ENCODE peak calls at places on chromosomes 1 and 21, in seven cellular contexts. O is B cell; F is colonic mucosa; D is choroid plexus epithelial cell; H is HCT116; G is PC-3; M is CD4-positive, alpha-beta T cell. P is an unnamed sample.

GRCh38 chr1:94660994-94661393 is 119.4 kb upstream of the F3 start:
- DNase-seq in D (no peak), G (no peak), O (no peak), F (no peak), M (no peak), H (no peak), P (no peak)

GRCh38 chr1:39933956-39934941 is 20.7 kb upstream of the MFSD2A start:
- DNase-seq in F (peak; percentile 92), G (peak; percentile 32), H (no peak), O (no peak), D (peak; percentile 98), M (no peak), P (no peak)

GRCh38 chr1:16168622-16169021 is 12.8 kb upstream of the EPHA2 start:
- DNase-seq in G (peak; percentile 27), F (no peak), H (no peak), D (no peak), O (no peak), M (no peak), P (peak; percentile 69)

GRCh38 chr1:42923367-42924248 is 35.1 kb downstream of the SLC2A1 start:
- DNase-seq in G (no peak), D (no peak), H (no peak), F (peak; percentile 23), M (no peak), O (peak; percentile 48), P (no peak)

GRCh38 chr1:155540000-155540874 is 22.4 kb downstream of the ASH1L start:
- DNase-seq in G (no peak), F (no peak), O (no peak), M (no peak), D (no peak), H (no peak), P (peak; percentile 21)

GRCh38 chr1:9500756-9501754 is 38.2 kb upstream of the SLC25A33 start:
- DNase-seq in D (no peak), G (no peak), O (no peak), H (no peak), M (no peak), F (no peak), P (no peak)

GRCh38 chr1:218371927-218372672 is 27.0 kb downstream of the TGFB2 start:
- DNase-seq in G (no peak), M (no peak), H (no peak), O (no peak), F (no peak), D (peak; percentile 91), P (no peak)

GRCh38 chr1:184424171-184424570 is 37.3 kb downstream of the C1orf21 start:
- DNase-seq in G (no peak), H (no peak), O (no peak), F (no peak), M (no peak), D (no peak), P (no peak)

GRCh38 chr1:211503542-211503941 is 11.6 kb upstream of the RD3 start:
- DNase-seq in H (no peak), M (no peak), O (no peak), G (no peak), F (no peak), D (no peak), P (no peak)

GRCh38 chr1:201156346-201156745 is 2.1 kb upstream of the TMEM9 start:
- DNase-seq in D (no peak), M (no peak), H (no peak), G (no peak), F (no peak), O (no peak), P (no peak)

GRCh38 chr1:207327994-207328393 is 6.5 kb downstream of the CD55 start:
- DNase-seq in M (no peak), F (no peak), O (no peak), G (peak; percentile 52), H (no peak), D (peak; percentile 72), P (no peak)

GRCh38 chr1:241848680-241849344 is 808 bp downstream of the EXO1 start:
- DNase-seq in M (no peak), O (no peak), D (no peak), H (no peak), G (no peak), F (no peak), P (no peak)

GRCh38 chr1:220453371-220453770 is 74.6 kb upstream of the MARK1 start:
- DNase-seq in M (no peak), H (no peak), O (no peak), G (no peak), F (no peak), D (no peak), P (no peak)

GRCh38 chr1:198656500-198656932 is 17.7 kb downstream of the PTPRC start:
- DNase-seq in O (no peak), M (peak; percentile 59), G (peak; percentile 90), D (no peak), H (no peak), F (peak; percentile 77), P (peak; percentile 84)

GRCh38 chr1:224080082-224080774 is 33.7 kb upstream of the FBXO28 start:
- DNase-seq in O (no peak), D (peak; percentile 26), H (peak; percentile 53), M (no peak), G (peak; percentile 97), F (no peak), P (no peak)

GRCh38 chr1:92380867-92381266 is 82.0 kb downstream of the RPAP2 start:
- DNase-seq in H (no peak), O (no peak), D (peak; percentile 33), M (no peak), G (no peak), F (no peak), P (no peak)

GRCh38 chr1:15033264-15033663 is 120.3 kb upstream of the TMEM51 start:
- DNase-seq in G (peak; percentile 54), M (no peak), F (no peak), O (no peak), D (peak; percentile 68), H (no peak), P (no peak)

GRCh38 chr21:23127973-23128372 is 2129.8 kb downstream of the NCAM2 start:
- DNase-seq in G (no peak), O (no peak), H (no peak), D (no peak), M (no peak), F (no peak), P (no peak)

GRCh38 chr21:23130308-23130707 is 2132.1 kb downstream of the NCAM2 start:
- DNase-seq in H (no peak), D (peak; percentile 2), O (no peak), M (no peak), G (peak; percentile 44), F (no peak), P (no peak)

GRCh38 chr21:23131177-23131576 is 2133.0 kb downstream of the NCAM2 start:
- DNase-seq in H (no peak), G (peak; percentile 45), F (no peak), O (no peak), M (no peak), D (no peak), P (no peak)
- TF ChIP-seq CTCF in H (no peak), G (peak; percentile 67), F (no peak), O (no peak), M (no peak), D (peak; percentile 9), P (no peak)

GRCh38 chr1:209590405-209590804 is 6.9 kb downstream of the CAMK1G start:
- DNase-seq in D (peak; percentile 62), G (no peak), F (no peak), O (no peak), M (no peak), H (no peak), P (no peak)
- TF ChIP-seq CTCF in D (peak; percentile 74), G (no peak), F (no peak), O (no peak), M (no peak), H (peak; percentile 28), P (no peak)

DNA sequence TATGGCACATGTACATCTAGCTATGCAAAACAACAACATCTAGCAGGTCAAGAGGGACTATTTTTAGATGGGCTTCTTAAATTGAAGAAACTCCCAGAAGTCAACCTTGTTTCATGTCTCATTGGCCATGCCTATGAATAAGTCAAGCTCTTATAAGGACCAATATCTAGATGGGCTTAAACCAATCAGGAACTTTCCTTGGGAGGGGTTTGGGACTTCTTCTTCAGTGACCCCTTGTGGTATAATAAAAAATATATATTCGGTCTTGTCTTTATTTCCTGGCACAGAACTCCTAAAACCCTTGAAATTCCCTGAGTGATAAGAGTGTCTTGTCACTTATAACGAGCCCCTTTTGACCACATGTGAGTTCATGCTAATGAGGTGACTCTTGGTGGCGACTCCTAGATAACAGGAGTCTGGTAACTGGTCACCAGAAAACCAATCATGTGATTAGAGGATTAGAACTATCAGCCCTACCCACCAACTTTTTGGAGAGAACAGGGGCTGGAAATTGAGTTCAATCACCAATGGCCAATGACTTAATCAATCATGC is 218.3 kb downstream of the HHIPL2 start:
- DNase-seq in O (no peak), H (peak; percentile 13), D (no peak), M (no peak), F (no peak), G (peak; percentile 29), P (no peak)
- TF ChIP-seq CTCF in O (no peak), H (peak; percentile 24), D (no peak), M (no peak), F (no peak), G (peak; percentile 52), P (no peak)

GRCh38 chr1:22860414-22860800 is 112.3 kb downstream of the LACTBL1 start:
- DNase-seq in G (no peak), M (no peak), H (no peak), O (no peak), D (no peak), F (no peak), P (no peak)
- TF ChIP-seq CTCF in G (no peak), M (no peak), H (no peak), O (no peak), D (no peak), F (no peak), P (no peak)

GRCh38 chr21:20737227-20737626 is 261.0 kb upstream of the NCAM2 start:
- DNase-seq in O (no peak), G (no peak), H (no peak), D (no peak), F (no peak), M (no peak), P (no peak)

GRCh38 chr21:20741445-20741844 is 256.8 kb upstream of the NCAM2 start:
- DNase-seq in H (no peak), D (no peak), F (no peak), O (no peak), M (no peak), G (no peak), P (no peak)

DNA sequence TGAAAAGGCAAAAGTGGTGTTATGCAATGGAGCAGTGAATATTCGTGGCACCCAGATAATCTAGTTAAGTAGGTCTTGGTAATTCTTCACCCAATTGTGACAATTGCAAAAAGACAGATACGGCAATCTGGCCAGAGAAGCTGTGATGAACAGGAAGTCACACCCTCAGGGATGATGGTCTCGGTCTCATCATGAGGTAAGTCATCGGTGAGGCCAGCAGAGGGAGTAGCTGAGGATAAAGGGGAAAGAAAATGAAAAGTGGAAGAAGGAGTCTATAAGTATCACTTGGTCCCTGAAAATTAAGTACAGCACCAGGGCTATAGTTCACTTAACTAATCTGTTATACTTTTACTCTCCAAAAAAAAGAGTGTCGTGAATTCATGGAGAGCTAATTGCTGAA is 258.8 kb upstream of the NCAM2 start:
- DNase-seq in O (no peak), F (no peak), G (peak; percentile 25), H (no peak), M (no peak), D (no peak), P (peak; percentile 2)
- TF ChIP-seq CTCF in O (no peak), F (no peak), G (peak; percentile 42), H (no peak), M (no peak), D (peak; percentile 46), P (no peak)